ENCODE peak calls at places on chromosomes 5 and 9, in five cellular contexts. F, T, I, O and P are unnamed samples.

GRCh38 chr9:114304416-114305188 is 18.3 kb upstream of the ORM1 start:
- DNase-seq in F (no peak), T (no peak), I (no peak), O (no peak), P (no peak)

GRCh38 chr9:4678679-4679267 is 596 bp upstream of the CDC37L1 start:
- DNase-seq in F (no peak), T (peak), I (no peak), O (no peak), P (peak)

GRCh38 chr9:24257726-24258125 is 288.0 kb downstream of the IZUMO3 start:
- DNase-seq in F (no peak), T (no peak), I (no peak), O (no peak), P (no peak)

GRCh38 chr9:126793686-126794417 is 11.0 kb upstream of the ZBTB43 start:
- DNase-seq in F (no peak), T (no peak), I (no peak), O (no peak), P (no peak)

GRCh38 chr5:72648511-72648910 is 141.3 kb upstream of the ZNF366 start:
- DNase-seq in F (no peak), T (no peak), I (no peak), O (no peak), P (no peak)

GRCh38 chr5:36522746-36523065 is 83.7 kb upstream of the SLC1A3 start:
- DNase-seq in F (no peak), T (no peak), I (no peak), O (no peak), P (no peak)

GRCh38 chr9:81847181-81847915 is 80.9 kb upstream of the SPATA31D4 start:
- DNase-seq in F (no peak), T (no peak), I (no peak), O (no peak), P (no peak)

GRCh38 chr5:35803221-35803651 is 53.5 kb upstream of the IL7R start:
- DNase-seq in F (no peak), T (no peak), I (no peak), O (no peak), P (peak)

GRCh38 chr9:107251756-107252322 is 31.2 kb upstream of the RAD23B start:
- DNase-seq in F (peak), T (peak), I (no peak), O (no peak), P (peak)

GRCh38 chr5:171330011-171330410 is 21.0 kb downstream of the TLX3 start:
- DNase-seq in F (no peak), T (no peak), I (no peak), O (no peak), P (no peak)

GRCh38 chr5:958701-959571 is 49.7 kb upstream of the NKD2 start:
- DNase-seq in F (no peak), T (peak), I (no peak), O (no peak), P (peak)

GRCh38 chr9:34746526-34746925 is 36.6 kb upstream of the CCL21 start:
- DNase-seq in F (no peak), T (no peak), I (no peak), O (no peak), P (no peak)

GRCh38 chr9:116074658-116075057 is 78.9 kb upstream of the PAPPA start:
- DNase-seq in F (no peak), T (no peak), I (no peak), O (no peak), P (no peak)

GRCh38 chr5:179266291-179267070 is 78.8 kb downstream of the ADAMTS2 start:
- DNase-seq in F (no peak), T (no peak), I (no peak), O (no peak), P (peak)

GRCh38 chr5:16797949-16798348 is 138.1 kb downstream of the MYO10 start:
- DNase-seq in F (no peak), T (no peak), I (no peak), O (no peak), P (no peak)

GRCh38 chr5:4191703-4192102 is 596.1 kb downstream of the IRX1 start:
- DNase-seq in F (no peak), T (no peak), I (no peak), O (no peak), P (no peak)

GRCh38 chr5:158801286-158801685 is 298.4 kb downstream of the EBF1 start:
- DNase-seq in F (no peak), T (no peak), I (no peak), O (no peak), P (no peak)

GRCh38 chr5:155128786-155129512 is 115.4 kb downstream of the KIF4B start:
- DNase-seq in F (no peak), T (no peak), I (no peak), O (no peak), P (no peak)

GRCh38 chr9:98860871-98861293 is 53.4 kb downstream of the GALNT12 start:
- DNase-seq in F (peak), T (no peak), I (no peak), O (no peak), P (peak)

GRCh38 chr9:72905514-72906480 is 47.1 kb downstream of the ALDH1A1 start:
- DNase-seq in F (no peak), T (no peak), I (no peak), O (no peak), P (no peak)

GRCh38 chr9:82934949-82935348 is 128.0 kb downstream of the RASEF start:
- DNase-seq in F (no peak), T (peak), I (no peak), O (no peak), P (no peak)

GRCh38 chr9:93698140-93698908 is 121.9 kb downstream of the PHF2 start:
- DNase-seq in F (no peak), T (no peak), I (no peak), O (no peak), P (no peak)

GRCh38 chr5:157575096-157575872 is at the start of gene ADAM19:
- DNase-seq in F (peak), T (no peak), I (no peak), O (peak), P (peak)

GRCh38 chr9:136088939-136089696 is 6.0 kb downstream of the NACC2 start:
- DNase-seq in F (no peak), T (no peak), I (no peak), O (no peak), P (peak)

GRCh38 chr5:134113908-134114875 is at the start of gene TCF7:
- DNase-seq in F (peak), T (peak), I (no peak), O (peak), P (peak)

GRCh38 chr5:137352095-137352494 is 147.0 kb downstream of the SPOCK1 start:
- DNase-seq in F (no peak), T (no peak), I (no peak), O (no peak), P (no peak)
- TF ChIP-seq POLR2AphosphoS5 in F (no peak), T (no peak), I (no peak), O (no peak), P (no peak)

GRCh38 chr9:36258989-36259315 is 704 bp upstream of the GNE start:
- DNase-seq in F (no peak), T (no peak), I (no peak), O (no peak), P (no peak)
- TF ChIP-seq SIN3A in F (no peak), T (no peak), I (no peak), O (no peak), P (no peak)

GRCh38 chr9:15155826-15156225 is 151.2 kb downstream of the TTC39B start:
- DNase-seq in F (no peak), T (no peak), I (no peak), O (no peak), P (peak)
- TF ChIP-seq EP300 in F (no peak), T (no peak), I (no peak), O (no peak), P (no peak)

DNA sequence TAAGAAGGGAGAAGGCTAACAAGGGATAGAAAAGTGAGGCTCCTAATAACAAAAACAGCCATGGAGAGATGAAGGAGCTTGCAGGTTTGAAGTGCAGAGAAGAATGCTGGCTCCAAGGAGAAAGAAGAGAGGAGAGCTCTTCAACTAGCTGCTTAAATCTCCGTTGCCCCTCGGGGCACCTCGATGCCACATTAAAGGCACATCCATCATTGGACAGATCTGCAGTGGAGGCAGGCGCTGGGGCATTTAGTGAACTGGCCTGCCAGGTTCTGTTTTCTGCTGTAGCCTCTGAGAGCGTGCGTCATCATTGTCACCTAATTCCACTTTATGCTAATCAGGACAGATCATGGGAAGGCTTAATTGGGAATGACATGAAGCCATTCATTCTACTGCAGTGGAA is 1426.2 kb upstream of the WWC1 start:
- DNase-seq in F (no peak), T (no peak), I (no peak), O (no peak), P (no peak)
- TF ChIP-seq POLR2AphosphoS5 in F (no peak), T (no peak), I (no peak), O (no peak), P (no peak)

DNA sequence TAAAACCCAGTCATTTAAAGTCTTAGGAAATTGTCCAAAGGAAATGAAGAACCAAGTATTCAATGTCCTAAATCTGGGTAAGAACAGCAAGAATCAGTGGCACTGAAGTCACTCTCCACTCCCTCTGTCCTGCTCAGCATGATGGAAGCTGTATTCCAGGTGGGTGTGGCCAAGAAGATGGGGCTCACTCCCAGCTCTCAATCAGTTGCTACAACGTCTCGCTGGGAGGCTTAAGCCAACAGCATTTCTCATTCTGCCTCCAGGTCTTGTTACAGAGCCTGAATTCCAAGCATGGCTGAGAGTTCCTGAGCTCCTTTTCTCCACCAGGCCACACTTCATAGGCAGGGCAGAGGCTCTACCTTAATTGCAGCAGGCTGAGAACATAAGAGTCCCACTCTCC is 41.2 kb upstream of the TRIO start:
- DNase-seq in F (no peak), T (no peak), I (no peak), O (no peak), P (no peak)
- TF ChIP-seq SIN3A in F (no peak), T (no peak), I (no peak), O (no peak), P (no peak)